ENCODE peak calls at places on chromosomes 6 and 20, in ten cellular contexts. T is K562, F is pancreas, R is cardiac muscle cell, E is H1, L is psoas muscle, C is tibial nerve, O is body of pancreas, K is prostate gland, G is neural progenitor cell. M is an unnamed sample. For H3K4me1, the result is how much of the 10 kb centered on the place peaks cover.

GRCh38 chr6:170056329-170056728 is 234.5 kb downstream of the DLL1 start:
- DNase-seq in T (no peak), F (no peak), R (no peak), E (no peak), L (no peak), C (no peak), O (no peak), K (no peak), G (no peak), M (peak)

GRCh38 chr6:32173051-32173727 is 2.7 kb downstream of the AGPAT1 start:
- DNase-seq in T (no peak), F (no peak), R (no peak), E (no peak), L (no peak), C (no peak), O (no peak), K (no peak), G (no peak), M (no peak)

GRCh38 chr6:118370722-118371121 is 177.4 kb upstream of the PLN start:
- DNase-seq in T (no peak), F (no peak), R (peak), E (no peak), L (no peak), C (no peak), O (no peak), K (no peak), G (no peak), M (no peak)

GRCh38 chr6:56528412-56528841 is 114.3 kb downstream of the DST start:
- DNase-seq in T (no peak), F (no peak), R (no peak), E (no peak), L (no peak), C (no peak), O (no peak), K (no peak), G (no peak), M (no peak)

GRCh38 chr20:63238491-63239126 is 2.9 kb downstream of the BIRC7 start:
- DNase-seq in T (peak), F (no peak), R (no peak), E (no peak), L (no peak), C (no peak), O (no peak), K (no peak), G (no peak), M (no peak)

GRCh38 chr6:151502499-151502898 is 8.7 kb downstream of the CCDC170 start:
- DNase-seq in T (no peak), F (no peak), R (no peak), E (no peak), L (no peak), C (no peak), O (no peak), K (no peak), G (no peak), M (no peak)

GRCh38 chr6:97361286-97361685 is 78.3 kb upstream of the MMS22L start:
- DNase-seq in T (no peak), F (no peak), R (no peak), E (no peak), L (no peak), C (no peak), O (no peak), K (no peak), G (no peak), M (no peak)

GRCh38 chr20:34324541-34324940 is 21.4 kb upstream of the AHCY start:
- DNase-seq in T (no peak), F (no peak), R (no peak), E (no peak), L (no peak), C (no peak), O (no peak), K (no peak), G (peak), M (no peak)

GRCh38 chr6:79544299-79544927 is 7.2 kb upstream of the LCA5 start:
- DNase-seq in T (no peak), F (no peak), R (peak), E (no peak), L (no peak), C (no peak), O (no peak), K (no peak), G (no peak), M (no peak)

GRCh38 chr6:166466178-166467122 is 83.7 kb upstream of the MPC1 start:
- DNase-seq in T (no peak), F (peak), R (peak), E (no peak), L (peak), C (no peak), O (peak), K (no peak), G (no peak), M (peak)

GRCh38 chr20:57856658-57857057 is 146.8 kb upstream of the PMEPA1 start:
- DNase-seq in T (no peak), F (no peak), R (no peak), E (no peak), L (no peak), C (no peak), O (no peak), K (no peak), G (no peak), M (no peak)

GRCh38 chr6:107230024-107230423 is 114.7 kb upstream of the BEND3 start:
- DNase-seq in T (no peak), F (no peak), R (no peak), E (no peak), L (no peak), C (no peak), O (no peak), K (no peak), G (no peak), M (no peak)

GRCh38 chr6:132131777-132132176 is 180.6 kb upstream of the CCN2 start:
- DNase-seq in T (no peak), F (peak), R (no peak), E (no peak), L (peak), C (no peak), O (peak), K (no peak), G (peak), M (no peak)

GRCh38 chr6:136076496-136076895 is 173.6 kb downstream of the MTFR2 start:
- DNase-seq in T (no peak), F (no peak), R (no peak), E (no peak), L (no peak), C (no peak), O (no peak), K (no peak), G (no peak), M (no peak)

GRCh38 chr6:84687487-84687886 is 76.9 kb downstream of the TBX18 start:
- DNase-seq in T (no peak), F (no peak), R (no peak), E (no peak), L (no peak), C (no peak), O (no peak), K (no peak), G (peak), M (no peak)

GRCh38 chr6:138387577-138388368 is 10.1 kb downstream of the SMIM28 start:
- DNase-seq in T (no peak), F (no peak), R (no peak), E (no peak), L (no peak), C (no peak), O (peak), K (peak), G (no peak), M (no peak)

GRCh38 chr6:95280690-95281273 is 296.6 kb upstream of the MANEA start:
- DNase-seq in T (peak), F (no peak), R (peak), E (no peak), L (no peak), C (peak), O (no peak), K (no peak), G (peak), M (no peak)

GRCh38 chr20:60116128-60116909 is 158.1 kb downstream of the CDH26 start:
- DNase-seq in T (peak), F (no peak), R (no peak), E (no peak), L (no peak), C (no peak), O (no peak), K (no peak), G (no peak), M (no peak)
- H3K4me1 ChIP-seq in T (under half), F (under half), R (under half), E (under half), L (under half), C (under half), O (under half), K (under half), G (under half), M (under half)

GRCh38 chr6:71645299-71645698 is 241.1 kb upstream of the RIMS1 start:
- DNase-seq in T (no peak), F (no peak), R (no peak), E (no peak), L (no peak), C (no peak), O (no peak), K (no peak), G (no peak), M (no peak)

DNA sequence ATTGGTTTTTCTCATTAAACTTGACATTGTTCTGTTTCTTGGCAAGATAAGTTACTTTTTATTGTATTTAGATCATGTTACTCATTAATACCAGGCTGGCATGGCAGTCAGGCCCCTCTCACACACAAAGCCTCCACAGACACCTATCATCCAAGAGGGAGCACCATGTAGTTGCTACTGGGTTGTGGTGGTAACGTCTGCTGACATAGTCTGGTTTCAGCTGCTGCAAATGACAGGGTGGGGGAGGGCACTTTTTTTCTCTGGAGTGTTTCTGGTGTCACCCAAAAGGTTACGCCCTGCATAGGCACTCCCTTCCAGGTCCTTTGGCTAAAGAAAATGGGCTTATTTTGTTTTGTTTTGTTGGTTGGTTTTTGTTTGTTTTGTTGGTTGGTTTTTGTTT is 236.5 kb upstream of the RIMS1 start:
- DNase-seq in T (no peak), F (no peak), R (no peak), E (no peak), L (no peak), C (no peak), O (no peak), K (no peak), G (no peak), M (no peak)
- H3K4me1 ChIP-seq in T (under half), F (under half), R (under half), E (under half), L (under half), C (under half), O (under half), K (under half), G (under half), M (under half)

GRCh38 chr6:7239590-7239948 is 73.4 kb downstream of the SSR1 start:
- DNase-seq in T (no peak), F (no peak), R (no peak), E (no peak), L (peak), C (no peak), O (peak), K (no peak), G (no peak), M (no peak)

GRCh38 chr6:7236312-7237209 is 76.4 kb downstream of the SSR1 start:
- DNase-seq in T (peak), F (peak), R (no peak), E (no peak), L (no peak), C (no peak), O (peak), K (no peak), G (no peak), M (no peak)

GRCh38 chr6:7238526-7238899 is 74.5 kb downstream of the SSR1 start:
- DNase-seq in T (no peak), F (no peak), R (no peak), E (no peak), L (no peak), C (no peak), O (no peak), K (no peak), G (no peak), M (no peak)

GRCh38 chr6:7238900-7239589 is 74.0 kb downstream of the SSR1 start:
- DNase-seq in T (peak), F (peak), R (peak), E (no peak), L (peak), C (peak), O (peak), K (peak), G (peak), M (peak)

DNA sequence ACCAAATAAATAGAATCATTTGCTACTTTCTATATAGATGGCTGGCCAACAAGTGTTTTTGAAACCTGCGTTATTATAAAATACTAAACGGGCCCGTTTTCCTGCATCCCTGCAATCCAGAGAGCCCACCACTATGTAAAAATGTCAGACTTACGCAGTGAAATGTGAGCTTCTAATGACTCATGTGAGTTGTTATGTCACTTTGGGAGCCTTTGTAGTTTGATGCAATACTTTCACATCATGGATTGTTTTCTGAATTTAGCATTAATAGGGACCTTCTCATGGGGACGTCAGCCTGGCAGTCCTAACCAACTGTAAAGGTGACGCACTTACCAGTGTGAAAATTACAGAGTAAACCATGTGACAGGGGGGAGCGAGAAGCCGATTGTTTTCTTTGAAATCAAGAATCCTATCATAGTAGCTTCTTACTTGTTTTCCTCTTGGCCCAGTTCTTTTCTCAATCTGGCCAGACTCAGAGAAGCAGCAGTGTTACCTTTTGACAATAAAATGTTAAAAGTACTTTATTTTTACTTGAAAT is 75.3 kb downstream of the SSR1 start:
- DNase-seq in T (no peak), F (no peak), R (no peak), E (no peak), L (no peak), C (no peak), O (peak), K (no peak), G (no peak), M (no peak)
- H3K4me1 ChIP-seq in T (under half), F (half or more), R (under half), E (under half), L (under half), C (under half), O (half or more), K (under half), G (under half), M (under half)

GRCh38 chr6:41935190-41935569 is 6.4 kb downstream of the CCND3 start:
- DNase-seq in T (no peak), F (no peak), R (no peak), E (no peak), L (no peak), C (no peak), O (no peak), K (no peak), G (no peak), M (no peak)
- H3K4me1 ChIP-seq in T (under half), F (under half), R (under half), E (under half), L (under half), C (under half), O (under half), K (under half), G (under half), M (under half)

DNA sequence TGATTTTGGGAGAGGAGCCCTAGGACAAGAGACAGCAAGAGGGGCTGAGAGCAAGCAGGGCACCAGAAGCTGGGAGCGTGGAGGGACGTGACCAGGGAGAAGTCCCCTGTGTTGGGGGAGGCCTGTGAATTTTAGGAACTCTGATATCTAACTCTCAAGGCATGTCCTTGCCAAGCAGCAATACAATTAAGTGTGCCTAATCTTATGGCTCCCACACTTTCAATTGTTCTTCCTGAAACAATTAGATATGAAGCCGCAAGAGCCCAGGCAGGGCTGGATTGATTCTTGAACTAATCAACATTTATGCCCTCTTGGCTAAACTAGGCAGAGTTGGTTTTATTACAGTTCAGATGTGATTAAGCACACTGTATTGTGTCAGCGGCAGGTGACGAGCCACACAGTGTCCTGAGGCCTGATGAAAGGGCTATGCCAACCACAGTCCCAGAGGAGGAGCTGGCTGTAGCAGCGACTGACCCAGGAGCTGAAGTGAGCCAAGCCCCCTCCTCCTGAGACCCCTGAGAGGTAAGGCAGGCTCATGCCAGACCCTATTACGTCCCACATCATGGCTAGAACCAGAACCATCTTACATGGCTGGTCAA is 4.2 kb upstream of the MAVS start:
- DNase-seq in T (peak), F (no peak), R (no peak), E (no peak), L (no peak), C (no peak), O (no peak), K (no peak), G (no peak), M (no peak)
- H3K4me1 ChIP-seq in T (half or more), F (under half), R (under half), E (under half), L (under half), C (under half), O (under half), K (under half), G (under half), M (under half)

GRCh38 chr6:108873971-108874370 is 25.7 kb downstream of the ARMC2 start:
- DNase-seq in T (no peak), F (no peak), R (no peak), E (no peak), L (no peak), C (no peak), O (no peak), K (no peak), G (no peak), M (no peak)
- H3K4me1 ChIP-seq in T (under half), F (under half), R (under half), E (under half), L (under half), C (under half), O (under half), K (under half), G (under half), M (under half)

GRCh38 chr6:72418495-72418894 is 203.4 kb upstream of the KCNQ5 start:
- DNase-seq in T (no peak), F (no peak), R (no peak), E (no peak), L (no peak), C (no peak), O (no peak), K (no peak), G (peak), M (no peak)

GRCh38 chr6:72421387-72421786 is 200.5 kb upstream of the KCNQ5 start:
- DNase-seq in T (no peak), F (no peak), R (no peak), E (no peak), L (no peak), C (no peak), O (no peak), K (no peak), G (no peak), M (no peak)

GRCh38 chr6:72422126-72422680 is 199.7 kb upstream of the KCNQ5 start:
- DNase-seq in T (no peak), F (no peak), R (no peak), E (no peak), L (no peak), C (no peak), O (peak), K (no peak), G (no peak), M (no peak)

GRCh38 chr6:72416744-72417143 is 205.1 kb upstream of the KCNQ5 start:
- DNase-seq in T (no peak), F (no peak), R (no peak), E (no peak), L (no peak), C (no peak), O (no peak), K (no peak), G (no peak), M (no peak)

GRCh38 chr6:72420409-72420808 is 201.5 kb upstream of the KCNQ5 start:
- DNase-seq in T (no peak), F (no peak), R (no peak), E (no peak), L (no peak), C (no peak), O (no peak), K (no peak), G (no peak), M (no peak)
- H3K4me1 ChIP-seq in T (under half), F (under half), R (under half), E (under half), L (under half), C (under half), O (under half), K (under half), G (under half), M (under half)

GRCh38 chr20:47122560-47122959 is 227.9 kb downstream of the EYA2 start:
- DNase-seq in T (no peak), F (no peak), R (no peak), E (no peak), L (no peak), C (no peak), O (no peak), K (no peak), G (no peak), M (no peak)
- H3K4me1 ChIP-seq in T (under half), F (under half), R (under half), E (under half), L (under half), C (under half), O (under half), K (under half), G (under half), M (under half)

M was measured in kidney.